ENCODE peak calls at places on chromosomes 5 and 9, in five cellular contexts. G is adipocyte, D is small intestine, X is GM23248, E is body of pancreas. B is an unnamed sample.

GRCh38 chr9:70802206-70802605 is 319.2 kb downstream of the TRPM3 start:
- DNase-seq in G (peak; percentile 80), D (no peak), X (peak; percentile 24), E (no peak), B (no peak)

GRCh38 chr5:73311291-73312110 is 137.1 kb downstream of the FOXD1 start:
- DNase-seq in G (peak; percentile 60), D (no peak), X (peak; percentile 95), E (no peak), B (peak; percentile 30)

GRCh38 chr5:75091597-75091996 is 39.2 kb upstream of the GCNT4 start:
- DNase-seq in G (no peak), D (no peak), X (peak; percentile 25), E (no peak), B (no peak)

GRCh38 chr5:53469946-53470687 is 10.3 kb upstream of the FST start:
- DNase-seq in G (no peak), D (no peak), X (no peak), E (no peak), B (no peak)

GRCh38 chr5:108727154-108727638 is 20.5 kb upstream of the FER start:
- DNase-seq in G (peak; percentile 50), D (peak; percentile 55), X (peak; percentile 63), E (peak; percentile 50), B (no peak)

GRCh38 chr9:36731068-36731467 is 158.4 kb downstream of the MELK start:
- DNase-seq in G (no peak), D (no peak), X (no peak), E (no peak), B (no peak)

GRCh38 chr9:83147487-83148149 is 84.7 kb upstream of the RASEF start:
- DNase-seq in G (no peak), D (no peak), X (no peak), E (no peak), B (no peak)

GRCh38 chr5:174419523-174420132 is 304.8 kb upstream of the MSX2 start:
- DNase-seq in G (peak; percentile 97), D (peak; percentile 89), X (peak; percentile 89), E (peak; percentile 90), B (peak; percentile 69)

GRCh38 chr5:34718516-34718915 is 62.4 kb downstream of the RAI14 start:
- DNase-seq in G (no peak), D (no peak), X (no peak), E (no peak), B (no peak)

GRCh38 chr9:76690575-76691370 is 73.5 kb upstream of the PCA3 start:
- DNase-seq in G (peak; percentile 15), D (no peak), X (no peak), E (no peak), B (no peak)

GRCh38 chr5:180096616-180097015 is 25.1 kb upstream of the RNF130 start:
- DNase-seq in G (no peak), D (no peak), X (no peak), E (no peak), B (no peak)

GRCh38 chr9:85420750-85421149 is 321.0 kb downstream of the AGTPBP1 start:
- DNase-seq in G (no peak), D (no peak), X (no peak), E (no peak), B (no peak)

GRCh38 chr9:127566351-127567001 is 45.6 kb upstream of the STXBP1 start:
- DNase-seq in G (no peak), D (peak; percentile 96), X (peak; percentile 63), E (no peak), B (no peak)

GRCh38 chr5:102865510-102866314 is 110.6 kb downstream of the PAM start:
- DNase-seq in G (peak; percentile 84), D (peak; percentile 49), X (peak; percentile 94), E (peak; percentile 59), B (peak; percentile 61)

GRCh38 chr9:114374936-114375335 is 12.8 kb downstream of the AKNA start:
- DNase-seq in G (no peak), D (no peak), X (no peak), E (no peak), B (no peak)

GRCh38 chr9:95385521-95385920 is 68.0 kb upstream of the FANCC start:
- DNase-seq in G (no peak), D (no peak), X (no peak), E (no peak), B (no peak)

DNA sequence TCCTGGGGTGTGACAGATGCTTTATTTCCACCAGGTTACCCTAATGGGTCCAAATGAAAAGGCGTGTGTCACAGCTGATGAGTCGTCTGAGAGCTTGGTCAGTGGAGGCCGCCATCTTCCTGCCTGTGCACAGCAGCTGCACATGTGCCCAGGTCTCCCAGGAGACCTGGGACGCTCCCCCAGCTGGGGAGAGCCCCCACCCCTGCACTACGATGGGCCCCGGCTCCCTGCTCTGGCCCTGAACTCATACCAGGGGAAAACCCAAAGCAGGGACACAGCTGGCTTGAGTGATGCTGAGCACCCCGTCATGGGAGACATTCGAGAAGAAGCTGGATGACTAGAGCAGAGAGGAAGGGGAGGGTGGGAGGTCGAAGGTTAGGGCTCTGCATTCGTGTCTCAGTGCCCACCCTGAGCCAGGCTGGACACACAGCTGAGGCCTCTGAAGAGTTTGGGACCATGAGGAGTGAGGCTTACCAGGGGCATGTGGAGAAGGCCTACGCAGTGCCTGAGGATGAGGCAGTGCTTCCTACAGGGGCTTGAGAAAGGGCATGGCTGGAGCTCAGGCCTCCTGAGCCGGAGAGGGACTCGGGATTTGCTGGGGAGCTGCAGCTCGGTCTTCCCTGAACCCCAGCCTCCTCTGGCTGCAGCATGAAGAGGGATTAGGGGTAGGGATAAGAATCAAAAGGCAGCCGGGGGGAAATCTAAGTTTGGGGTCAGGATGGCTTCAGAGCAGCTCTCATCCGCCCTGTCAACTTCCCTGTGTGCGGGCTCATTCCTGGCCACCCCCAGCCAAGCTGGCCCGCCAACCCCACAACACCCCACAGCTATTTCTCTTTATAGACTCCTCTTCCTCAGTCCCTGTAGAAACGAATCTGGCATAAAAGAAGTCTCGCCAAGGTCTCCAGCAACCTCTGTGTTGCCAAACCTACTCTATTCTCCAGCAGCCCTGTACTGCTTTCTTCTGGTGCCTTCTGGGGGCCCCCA is 42.2 kb upstream of the RNU6ATAC start:
- DNase-seq in G (no peak), D (no peak), X (no peak), E (no peak), B (no peak)
- H3K4me1 ChIP-seq in G (peaks cover 43% of the 10 kb centered on the region), D (no peaks in the 10 kb centered on the region), X (peaks cover 5% of the 10 kb centered on the region), E (peaks cover 5% of the 10 kb centered on the region), B (peaks cover 47% of the 10 kb centered on the region)

GRCh38 chr5:83470920-83471404 is 582 bp upstream of the VCAN start:
- DNase-seq in G (peak; percentile 57), D (no peak), X (peak; percentile 35), E (no peak), B (no peak)

GRCh38 chr5:83473344-83474169 is 2.0 kb downstream of the VCAN start:
- DNase-seq in G (peak; percentile 97), D (peak; percentile 14), X (peak; percentile 97), E (peak; percentile 70), B (peak; percentile 92)

GRCh38 chr5:83472508-83473343 is 1.2 kb downstream of the VCAN start:
- DNase-seq in G (peak; percentile 85), D (no peak), X (peak; percentile 91), E (peak; percentile 25), B (peak; percentile 37)

GRCh38 chr5:83471405-83472212 is at the start of gene VCAN:
- DNase-seq in G (peak; percentile 92), D (no peak), X (peak; percentile 89), E (peak; percentile 15), B (peak; percentile 45)

DNA sequence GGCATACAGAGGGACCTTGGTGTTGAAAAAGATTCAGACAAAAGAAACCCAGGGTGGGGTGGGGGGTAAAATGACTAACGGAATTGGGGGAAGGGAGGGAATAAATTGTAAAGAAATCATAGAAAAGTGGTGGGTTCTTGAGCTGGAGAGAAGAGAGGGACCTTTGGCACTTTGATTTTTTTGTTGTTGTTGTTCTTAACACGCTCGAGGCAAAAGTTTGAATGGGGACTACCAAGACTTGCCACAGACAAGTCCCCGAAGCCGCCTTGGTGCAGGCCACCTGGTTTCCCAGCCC is 616 bp downstream of the VCAN start:
- DNase-seq in G (no peak), D (no peak), X (no peak), E (no peak), B (no peak)
- H3K27me3 ChIP-seq in G (no peaks in the 10 kb centered on the region), D (no peaks in the 10 kb centered on the region), X (no peaks in the 10 kb centered on the region), E (no peaks in the 10 kb centered on the region), B (no peaks in the 10 kb centered on the region)

GRCh38 chr5:35859101-35859661 is 2.5 kb downstream of the IL7R start:
- DNase-seq in G (no peak), D (no peak), X (peak; percentile 38), E (no peak), B (no peak)

GRCh38 chr5:35855221-35855620 is 1.5 kb upstream of the IL7R start:
- DNase-seq in G (no peak), D (no peak), X (no peak), E (no peak), B (no peak)

GRCh38 chr5:35857004-35857345 is 284 bp downstream of the IL7R start:
- DNase-seq in G (no peak), D (no peak), X (peak; percentile 46), E (no peak), B (no peak)

GRCh38 chr5:35856186-35857003 is at the start of gene IL7R:
- DNase-seq in G (no peak), D (peak; percentile 55), X (peak; percentile 39), E (no peak), B (no peak)

DNA sequence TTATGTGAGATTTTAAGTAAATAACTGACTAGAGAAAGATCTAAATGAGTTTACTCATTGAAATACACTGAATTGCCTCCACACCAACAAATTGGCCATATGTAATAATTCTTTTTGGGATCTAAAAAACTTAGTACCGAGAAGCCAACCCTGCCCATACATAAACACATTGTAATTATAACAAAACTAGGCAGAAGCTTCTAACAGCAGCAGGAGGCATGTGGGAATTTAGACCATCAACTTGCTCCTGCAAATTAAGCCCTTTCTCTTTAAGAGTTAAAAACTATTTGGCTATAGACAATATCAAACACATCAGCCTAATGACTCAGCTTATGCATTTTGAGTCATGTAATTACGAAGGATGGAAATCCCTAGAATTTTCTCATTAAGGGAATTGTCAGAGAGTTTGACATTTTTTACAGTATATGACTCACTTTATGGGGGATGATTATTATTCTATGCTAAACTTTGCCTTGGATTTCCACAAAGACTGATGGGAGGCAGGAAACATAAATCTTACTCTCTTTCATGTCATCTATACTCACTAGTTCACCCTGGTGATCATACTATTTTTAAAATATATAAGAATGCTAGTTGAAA is 1.0 kb downstream of the IL7R start:
- DNase-seq in G (peak; percentile 62), D (no peak), X (peak; percentile 89), E (no peak), B (no peak)
- H3K4me1 ChIP-seq in G (peaks cover 37% of the 10 kb centered on the region), D (no peaks in the 10 kb centered on the region), X (peaks cover 75% of the 10 kb centered on the region), E (no peaks in the 10 kb centered on the region), B (no peaks in the 10 kb centered on the region)

GRCh38 chr5:141904551-141904950 is 19.1 kb upstream of the DELE1 start:
- DNase-seq in G (no peak), D (no peak), X (no peak), E (no peak), B (no peak)
- H3K27me3 ChIP-seq in G (no peaks in the 10 kb centered on the region), D (no peaks in the 10 kb centered on the region), X (no peaks in the 10 kb centered on the region), E (no peaks in the 10 kb centered on the region), B (no peaks in the 10 kb centered on the region)

DNA sequence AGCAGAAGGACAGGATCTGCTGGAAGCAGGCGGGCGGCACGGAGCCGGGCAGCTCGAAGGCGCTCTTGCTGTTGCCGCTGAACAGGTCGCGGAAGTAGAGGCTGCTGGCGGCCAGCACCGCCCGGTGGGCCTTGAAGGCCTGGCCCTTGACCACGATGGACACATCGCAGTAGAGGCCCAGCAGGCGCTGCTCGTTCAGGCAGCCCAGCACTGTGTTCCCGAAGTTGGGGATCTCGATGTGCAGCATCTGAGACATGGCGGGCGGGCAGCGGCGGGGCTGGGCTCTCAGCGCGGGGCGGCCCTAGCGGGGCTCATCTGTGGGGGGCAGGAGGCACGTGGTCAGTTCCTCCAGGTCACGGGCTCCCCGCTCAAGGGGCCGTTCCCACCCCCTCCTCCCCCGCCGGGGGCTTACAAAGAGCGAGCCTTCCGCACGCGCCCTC is 44.8 kb downstream of the NACC2 start:
- DNase-seq in G (no peak), D (no peak), X (no peak), E (no peak), B (no peak)
- H3K4me1 ChIP-seq in G (peaks cover 12% of the 10 kb centered on the region), D (peaks cover 3% of the 10 kb centered on the region), X (peaks cover 23% of the 10 kb centered on the region), E (peaks cover 48% of the 10 kb centered on the region), B (peaks cover 38% of the 10 kb centered on the region)

B was measured in thoracic aorta.